ENCODE peak calls at places on chromosomes 3 and 15, in five cellular contexts. G is choroid plexus epithelial cell, T is breast epithelium, M is heart left ventricle, V is GM23338. C is an unnamed sample.

GRCh38 chr3:112136959-112137693 is 4.1 kb upstream of the GCSAM start:
- DNase-seq in M (no peak), G (peak; percentile 73), T (no peak), V (peak; percentile 86), C (no peak)

GRCh38 chr3:183430325-183430957 is 2.0 kb upstream of the MCF2L2 start:
- DNase-seq in T (no peak), M (no peak), V (no peak), G (no peak), C (no peak)

GRCh38 chr3:23668430-23668904 is 137.3 kb upstream of the UBE2E1 start:
- DNase-seq in M (no peak), V (no peak), T (no peak), G (peak; percentile 89), C (peak; percentile 63)

GRCh38 chr15:66072616-66073361 is 180.8 kb downstream of the MEGF11 start:
- DNase-seq in V (no peak), G (no peak), M (no peak), T (no peak), C (no peak)

GRCh38 chr15:81301815-81302399 is 22.0 kb downstream of the STARD5 start:
- DNase-seq in V (no peak), M (no peak), T (no peak), G (no peak), C (no peak)

GRCh38 chr15:90561344-90562244 is 31.9 kb downstream of the CRTC3 start:
- DNase-seq in M (no peak), V (no peak), G (peak; percentile 32), T (no peak), C (peak; percentile 46)

GRCh38 chr3:170751083-170751893 is 118.7 kb downstream of the RPL22L1 start:
- DNase-seq in G (peak; percentile 84), V (no peak), M (peak; percentile 48), T (peak; percentile 65), C (no peak)

GRCh38 chr15:99504823-99505551 is 60.8 kb upstream of the MEF2A start:
- DNase-seq in G (peak; percentile 50), V (peak; percentile 12), M (no peak), T (no peak), C (no peak)

GRCh38 chr3:128464188-128464587 is 2.5 kb downstream of the DNAJB8 start:
- DNase-seq in T (no peak), M (no peak), G (no peak), V (peak; percentile 34), C (no peak)

GRCh38 chr3:188956839-188957489 is 214.8 kb upstream of the TPRG1 start:
- DNase-seq in T (no peak), M (no peak), G (peak; percentile 87), V (peak; percentile 89), C (no peak)

GRCh38 chr3:141737108-141737507 is 990 bp upstream of the RNF7 start:
- DNase-seq in G (no peak), T (no peak), M (no peak), V (no peak), C (no peak)

GRCh38 chr15:40906947-40907802 is 12.9 kb downstream of the VPS18 start:
- DNase-seq in V (no peak), G (peak; percentile 24), T (no peak), M (peak; percentile 73), C (no peak)

GRCh38 chr3:113557374-113557773 is 25.0 kb downstream of the SIDT1 start:
- DNase-seq in T (no peak), M (no peak), G (peak; percentile 69), V (peak; percentile 17), C (no peak)

GRCh38 chr3:145767909-145768308 is 393.1 kb downstream of the PLOD2 start:
- DNase-seq in T (no peak), V (peak; percentile 8), G (peak; percentile 32), M (no peak), C (no peak)
- TF ChIP-seq CTCF in T (no peak), V (peak; percentile 58), G (peak; percentile 48), M (peak; percentile 8), C (no peak)

GRCh38 chr3:150599611-150600297 is 3.4 kb upstream of the SELENOT start:
- DNase-seq in M (no peak), T (no peak), G (peak; percentile 52), V (peak; percentile 67), C (no peak)
- H3K4me3 ChIP-seq in M (no peak overlapping the region), T (no peak overlapping the region), G (no peak overlapping the region), V (peak overlapping the region; percentile 14), C (no peak overlapping the region)

GRCh38 chr3:17967111-17967510 is 224.7 kb upstream of the TBC1D5 start:
- DNase-seq in V (no peak), T (no peak), M (no peak), G (no peak), C (no peak)
- TF ChIP-seq CTCF in V (no peak), T (no peak), M (no peak), G (no peak), C (no peak)

GRCh38 chr3:181726351-181727121 is 14.8 kb downstream of the SOX2 start:
- DNase-seq in M (no peak), V (peak; percentile 89), T (no peak), G (no peak), C (no peak)
- H3K4me3 ChIP-seq in M (peak overlapping the region; percentile 3), V (peak overlapping the region; percentile 61), T (peak overlapping the region; percentile 56), G (peak overlapping the region; percentile 28), C (no peak overlapping the region)

DNA sequence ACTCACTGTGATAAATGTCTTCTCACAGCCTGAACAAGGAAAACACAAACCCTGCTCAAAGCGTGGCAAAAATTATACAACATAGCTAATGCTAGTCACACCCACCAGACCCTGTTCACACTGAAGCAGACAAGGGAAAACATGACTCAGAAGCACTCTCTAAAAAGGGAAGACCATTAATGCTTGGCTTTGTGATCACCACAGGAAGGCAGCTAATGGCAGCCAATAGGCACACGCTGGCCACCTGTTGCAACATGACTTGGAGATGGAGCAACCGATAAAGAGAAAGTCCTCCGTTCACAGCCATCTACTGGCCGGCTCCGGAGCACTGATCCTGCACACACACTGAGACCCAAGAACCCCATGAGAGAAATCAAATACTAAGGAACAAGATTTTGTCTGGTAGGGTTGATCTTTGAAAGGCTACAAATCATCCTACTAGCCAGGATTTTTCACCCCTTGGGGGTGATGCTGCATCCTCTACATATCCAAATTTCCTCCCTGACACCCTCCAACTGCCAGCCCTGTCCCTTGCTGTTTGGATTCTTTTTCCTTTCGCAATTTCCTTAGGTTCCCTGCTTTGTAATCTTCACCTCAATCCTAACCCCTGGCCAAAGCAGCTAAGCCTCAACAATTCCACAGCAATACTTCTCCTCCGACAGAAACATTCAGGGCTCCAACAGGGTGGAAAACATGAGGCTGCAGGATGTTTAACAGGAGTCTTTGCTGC is 3.2 kb downstream of the ZXDC start:
- DNase-seq in V (no peak), M (peak; percentile 79), T (no peak), G (peak; percentile 92), C (peak; percentile 42)
- TF ChIP-seq CTCF in V (no peak), M (no peak), T (no peak), G (peak; percentile 30), C (no peak)

DNA sequence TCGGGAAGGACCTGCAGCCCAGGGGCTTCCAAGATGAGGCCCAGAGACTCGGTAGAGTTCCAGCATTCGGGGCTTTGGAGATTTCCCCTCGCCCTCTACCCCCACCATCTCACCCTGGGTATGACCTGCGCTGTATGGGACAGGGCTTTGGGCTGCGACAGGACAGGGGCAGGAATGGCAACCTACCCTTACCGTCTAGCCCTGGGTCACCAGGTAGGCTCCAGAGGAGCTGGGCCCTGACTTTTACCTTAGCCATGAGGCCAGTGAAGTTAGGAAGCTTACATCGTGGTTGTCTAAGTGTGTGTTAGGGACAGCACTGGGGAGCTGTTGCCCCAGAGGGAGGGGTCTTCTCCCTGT is 683 bp downstream of the PPM1M start:
- DNase-seq in V (no peak), M (no peak), G (no peak), T (no peak), C (no peak)
- H3K4me3 ChIP-seq in V (peak overlapping the region; percentile 74), M (peak overlapping the region; percentile 24), G (peak overlapping the region; percentile 65), T (peak overlapping the region; percentile 90), C (peak overlapping the region; percentile 68)

GRCh38 chr3:58560771-58561311 is 16.4 kb downstream of the FAM107A start:
- DNase-seq in M (no peak), V (peak; percentile 98), G (peak; percentile 98), T (no peak), C (peak; percentile 94)
- TF ChIP-seq CTCF in M (peak; percentile 15), V (peak; percentile 77), G (peak; percentile 71), T (no peak), C (peak; percentile 65)

GRCh38 chr3:52356126-52356525 is 40.0 kb downstream of the DNAH1 start:
- DNase-seq in V (no peak), M (peak; percentile 7), T (no peak), G (no peak), C (no peak)
- H3K4me3 ChIP-seq in V (no peak overlapping the region), M (no peak overlapping the region), T (no peak overlapping the region), G (no peak overlapping the region), C (no peak overlapping the region)

GRCh38 chr3:98823791-98824190 is 60.7 kb downstream of the ST3GAL6 start:
- DNase-seq in V (no peak), M (no peak), G (peak; percentile 54), T (no peak), C (no peak)
- TF ChIP-seq CTCF in V (no peak), M (no peak), G (no peak), T (no peak), C (no peak)

C was measured in AG04449.